ENCODE peak calls at places on chromosomes 2 and 18, in five cellular contexts. E, C, L, D and H are unnamed samples.

GRCh38 chr2:160869411-160869810 is 290.8 kb upstream of the TANK start:
- DNase-seq in E (no peak), C (no peak), L (peak), D (peak), H (peak)

GRCh38 chr2:126839711-126840110 is 59.0 kb upstream of the TEX51 start:
- DNase-seq in E (no peak), C (no peak), L (no peak), D (no peak), H (no peak)

GRCh38 chr2:39994151-39994550 is 215.1 kb upstream of the THUMPD2 start:
- DNase-seq in E (no peak), C (no peak), L (peak), D (peak), H (peak)

GRCh38 chr18:79805211-79805862 is 7.6 kb downstream of the KCNG2 start:
- DNase-seq in E (no peak), C (no peak), L (no peak), D (no peak), H (no peak)

GRCh38 chr2:16183345-16183744 is 243.0 kb downstream of the MYCN start:
- DNase-seq in E (no peak), C (no peak), L (no peak), D (no peak), H (no peak)

GRCh38 chr18:24168496-24168895 is 29.6 kb downstream of the CABYR start:
- DNase-seq in E (no peak), C (no peak), L (no peak), D (no peak), H (no peak)

GRCh38 chr2:234500394-234501006 is 3.6 kb upstream of the ARL4C start:
- DNase-seq in E (peak), C (no peak), L (peak), D (peak), H (peak)

GRCh38 chr2:39772086-39772811 is 6.8 kb downstream of the THUMPD2 start:
- DNase-seq in E (no peak), C (no peak), L (peak), D (no peak), H (peak)

GRCh38 chr2:127085260-127085666 is 21.7 kb downstream of the BIN1 start:
- DNase-seq in E (no peak), C (no peak), L (no peak), D (no peak), H (peak)

GRCh38 chr18:74933930-74934329 is 275.0 kb downstream of the PTGR3 start:
- DNase-seq in E (no peak), C (no peak), L (no peak), D (no peak), H (no peak)

GRCh38 chr2:168119519-168120141 is 127.8 kb downstream of the STK39 start:
- DNase-seq in E (no peak), C (no peak), L (peak), D (peak), H (peak)

GRCh38 chr18:47968721-47969120 is 38.3 kb upstream of the SMAD2 start:
- DNase-seq in E (no peak), C (no peak), L (peak), D (peak), H (no peak)

GRCh38 chr2:54103454-54104314 is 11.7 kb upstream of the ACYP2 start:
- DNase-seq in E (peak), C (no peak), L (peak), D (peak), H (peak)

GRCh38 chr18:79805926-79806487 is 8.3 kb downstream of the KCNG2 start:
- DNase-seq in E (no peak), C (no peak), L (no peak), D (no peak), H (no peak)

GRCh38 chr2:150466770-150467640 is 20.5 kb downstream of the RND3 start:
- DNase-seq in E (no peak), C (no peak), L (peak), D (peak), H (peak)

GRCh38 chr18:49744395-49744987 is 68.8 kb downstream of the ACAA2 start:
- DNase-seq in E (no peak), C (no peak), L (no peak), D (peak), H (no peak)

GRCh38 chr2:38723173-38723572 is 28.0 kb downstream of the SRSF7 start:
- DNase-seq in E (no peak), C (no peak), L (no peak), D (no peak), H (no peak)

GRCh38 chr2:197707316-197708213 is 2.4 kb downstream of the MARS2 start:
- DNase-seq in E (no peak), C (no peak), L (peak), D (peak), H (peak)

GRCh38 chr2:57893800-57894199 is 152.8 kb upstream of the VRK2 start:
- DNase-seq in E (no peak), C (no peak), L (peak), D (no peak), H (no peak)

GRCh38 chr18:52844323-52844722 is 504.3 kb downstream of the DCC start:
- DNase-seq in E (no peak), C (no peak), L (no peak), D (no peak), H (no peak)

GRCh38 chr2:163441603-163442002 is 294.2 kb downstream of the FIGN start:
- DNase-seq in E (no peak), C (no peak), L (no peak), D (no peak), H (no peak)

GRCh38 chr2:200575957-200576356 is 9.9 kb upstream of the AOX1 start:
- DNase-seq in E (no peak), C (no peak), L (peak), D (no peak), H (peak)

GRCh38 chr2:150601280-150602038 is 114.0 kb upstream of the RND3 start:
- DNase-seq in E (no peak), C (no peak), L (peak), D (peak), H (peak)

GRCh38 chr2:151357359-151357758 is at the start of gene TNFAIP6:
- DNase-seq in E (no peak), C (no peak), L (peak), D (peak), H (peak)

GRCh38 chr2:111252436-111252835 is 131.7 kb downstream of the BCL2L11 start:
- DNase-seq in E (no peak), C (no peak), L (peak), D (no peak), H (no peak)

GRCh38 chr2:20291106-20291564 is 59.5 kb downstream of the PUM2 start:
- DNase-seq in E (peak), C (no peak), L (peak), D (peak), H (peak)

GRCh38 chr2:151518802-151519201 is 109.1 kb downstream of the RIF1 start:
- DNase-seq in E (no peak), C (no peak), L (peak), D (no peak), H (no peak)

GRCh38 chr2:141496805-141497204 is 634.0 kb downstream of the LRP1B start:
- DNase-seq in E (no peak), C (no peak), L (peak), D (no peak), H (no peak)

GRCh38 chr2:218334531-218334930 is 22.1 kb upstream of the CATIP start:
- DNase-seq in E (no peak), C (no peak), L (no peak), D (no peak), H (no peak)

GRCh38 chr2:137654046-137654445 is 310.2 kb upstream of the HNMT start:
- DNase-seq in E (no peak), C (no peak), L (no peak), D (no peak), H (no peak)

GRCh38 chr2:66849128-66849527 is 414.2 kb downstream of the MEIS1 start:
- DNase-seq in E (no peak), C (no peak), L (no peak), D (no peak), H (no peak)

GRCh38 chr18:13541621-13542519 is 184.5 kb downstream of the FAM210A start:
- DNase-seq in E (no peak), C (no peak), L (peak), D (no peak), H (peak)

GRCh38 chr2:230868151-230868946 is 3.6 kb downstream of the ITM2C start:
- DNase-seq in E (peak), C (no peak), L (no peak), D (no peak), H (no peak)

GRCh38 chr2:218849721-218850120 is 9.9 kb upstream of the WNT6 start:
- DNase-seq in E (no peak), C (no peak), L (no peak), D (peak), H (no peak)

GRCh38 chr2:179332903-179333302 is 68.3 kb upstream of the SESTD1 start:
- DNase-seq in E (no peak), C (no peak), L (peak), D (peak), H (peak)

GRCh38 chr2:241635756-241636155 is 1.2 kb downstream of the THAP4 start:
- DNase-seq in E (no peak), C (no peak), L (peak), D (no peak), H (peak)

GRCh38 chr2:9205963-9206948 is at the start of gene ASAP2:
- DNase-seq in E (peak), C (peak), L (peak), D (peak), H (peak)

GRCh38 chr2:232901711-232902578 is 31.9 kb downstream of the SNORC start:
- DNase-seq in E (no peak), C (no peak), L (peak), D (peak), H (peak)

GRCh38 chr18:59742325-59743111 is 45.3 kb upstream of the CCBE1 start:
- DNase-seq in E (no peak), C (no peak), L (peak), D (no peak), H (no peak)

GRCh38 chr2:120461546-120462537 is 115.9 kb downstream of the INHBB start:
- DNase-seq in E (no peak), C (no peak), L (no peak), D (no peak), H (no peak)